ENCODE peak calls at places on chromosomes 3 and 15, in six cellular contexts. G, F, Z, H, J and L are unnamed samples. For H3K27me3 and H3K4me1, the result is how much of the 10 kb centered on the place peaks cover.

GRCh38 chr3:175484666-175485065 is 625.5 kb downstream of the NAALADL2 start:
- DNase-seq in G (no peak), F (no peak), Z (no peak), H (no peak), J (no peak), L (no peak)

GRCh38 chr15:50906954-50907865 is 1.3 kb upstream of the AP4E1 start:
- DNase-seq in G (no peak), F (peak), Z (no peak), H (peak), J (no peak), L (no peak)

GRCh38 chr15:80317389-80318169 is 65.6 kb upstream of the CTXND1 start:
- DNase-seq in G (no peak), F (no peak), Z (no peak), H (no peak), J (no peak), L (no peak)

GRCh38 chr3:18351069-18351628 is 74.0 kb downstream of the SATB1 start:
- DNase-seq in G (no peak), F (no peak), Z (no peak), H (no peak), J (no peak), L (no peak)

GRCh38 chr15:81336568-81336967 is 12.6 kb upstream of the STARD5 start:
- DNase-seq in G (no peak), F (peak), Z (no peak), H (no peak), J (no peak), L (no peak)

GRCh38 chr15:51727141-51727897 is 10.1 kb downstream of the LYSMD2 start:
- DNase-seq in G (no peak), F (no peak), Z (no peak), H (no peak), J (no peak), L (no peak)

GRCh38 chr15:77702211-77702957 is 69.7 kb upstream of the LINGO1 start:
- DNase-seq in G (peak), F (no peak), Z (no peak), H (no peak), J (peak), L (no peak)

GRCh38 chr15:59327942-59328341 is 44.7 kb downstream of the MYO1E start:
- DNase-seq in G (no peak), F (no peak), Z (no peak), H (peak), J (no peak), L (no peak)

GRCh38 chr15:74746389-74746788 is 2.3 kb upstream of the CYP1A2 start:
- DNase-seq in G (no peak), F (no peak), Z (no peak), H (no peak), J (no peak), L (no peak)

GRCh38 chr3:33131328-33132018 is 17.7 kb downstream of the CRTAP start:
- DNase-seq in G (peak), F (no peak), Z (no peak), H (no peak), J (peak), L (no peak)

DNA sequence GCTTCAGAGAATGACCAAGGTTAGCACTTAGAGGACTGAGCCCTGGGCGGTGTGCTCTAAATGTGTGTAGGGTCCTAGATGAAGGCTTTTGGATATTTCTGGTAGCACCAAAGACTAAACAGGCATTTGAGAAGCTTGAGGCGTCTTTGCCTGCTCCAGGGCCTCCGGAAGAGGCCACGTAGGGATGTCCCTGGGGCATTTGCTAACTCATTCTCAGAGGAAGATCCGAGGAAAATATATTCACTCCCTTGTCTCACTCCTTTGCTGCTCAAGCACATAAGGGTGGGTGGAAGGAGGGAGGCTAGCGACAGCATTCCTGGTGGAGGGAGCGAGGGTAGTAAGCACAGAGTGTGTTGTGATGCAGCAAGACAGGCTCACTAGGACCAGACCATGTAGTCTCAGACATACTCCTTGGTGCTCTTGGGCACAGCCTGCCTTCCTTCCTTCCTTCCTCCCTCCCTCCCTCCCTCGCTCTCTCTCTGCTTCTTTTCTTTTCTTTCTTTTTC is 38.5 kb upstream of the XCR1 start:
- DNase-seq in G (no peak), F (no peak), Z (no peak), H (no peak), J (no peak), L (no peak)
- H3K4me3 ChIP-seq in G (no peak), F (no peak), Z (no peak), H (no peak), J (no peak), L (no peak)

DNA sequence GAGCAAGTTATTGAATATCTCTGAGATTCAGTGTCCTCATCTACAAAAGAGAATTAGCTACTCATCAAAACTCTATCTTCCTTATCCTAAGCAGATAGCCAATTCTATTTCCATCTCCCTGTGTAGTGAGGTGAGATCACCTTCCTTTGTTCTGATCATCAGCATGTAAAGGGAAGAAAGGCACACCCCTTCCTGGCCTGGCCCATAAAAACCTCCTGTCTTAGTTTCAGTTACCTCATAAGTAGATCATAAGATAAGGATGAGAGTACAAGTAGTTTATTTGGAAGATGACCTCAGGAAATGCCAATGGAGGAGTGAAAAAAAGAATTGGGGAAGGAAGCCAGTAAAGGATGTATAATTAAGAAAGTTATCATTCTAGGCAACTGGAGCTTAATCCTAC is 114.5 kb upstream of the GADL1 start:
- DNase-seq in G (no peak), F (no peak), Z (no peak), H (no peak), J (no peak), L (no peak)
- H3K27me3 ChIP-seq in G (half or more), F (under half), Z (under half), H (under half), J (under half), L (under half)

GRCh38 chr3:172074027-172074426 is 34.6 kb downstream of the FNDC3B start:
- DNase-seq in G (no peak), F (no peak), Z (no peak), H (no peak), J (no peak), L (no peak)

GRCh38 chr3:172077197-172077734 is 37.9 kb downstream of the FNDC3B start:
- DNase-seq in G (no peak), F (no peak), Z (no peak), H (no peak), J (no peak), L (no peak)

GRCh38 chr3:172078244-172078643 is 38.9 kb downstream of the FNDC3B start:
- DNase-seq in G (no peak), F (no peak), Z (no peak), H (no peak), J (no peak), L (no peak)

GRCh38 chr3:172074578-172074977 is 35.2 kb downstream of the FNDC3B start:
- DNase-seq in G (no peak), F (no peak), Z (no peak), H (no peak), J (no peak), L (no peak)

GRCh38 chr3:172076212-172076611 is 36.8 kb downstream of the FNDC3B start:
- DNase-seq in G (no peak), F (no peak), Z (no peak), H (no peak), J (no peak), L (no peak)
- H3K4me1 ChIP-seq in G (under half), F (under half), Z (under half), H (under half), J (under half), L (under half)

GRCh38 chr3:31553258-31553657 is 20.5 kb downstream of the STT3B start:
- DNase-seq in G (no peak), F (no peak), Z (no peak), H (no peak), J (no peak), L (no peak)
- H3K4me3 ChIP-seq in G (no peak), F (no peak), Z (no peak), H (no peak), J (no peak), L (no peak)